ENCODE peak calls at places on chromosomes 7 and 10, in seven cellular contexts. Y is NB4, A is brain microvascular endothelial cell, F is endodermal cell, Z is left ventricle myocardium inferior, D is colonic mucosa, W is cardiac muscle cell. J is an unnamed sample.

GRCh38 chr7:143978585-143978984 is 21.5 kb upstream of the OR6B1 start:
- DNase-seq in Y (no peak), A (no peak), F (no peak), Z (no peak), D (no peak), W (no peak), J (no peak)

GRCh38 chr10:70744617-70745138 is 40.5 kb downstream of the TBATA start:
- DNase-seq in Y (no peak), A (no peak), F (no peak), Z (no peak), D (no peak), W (no peak), J (no peak)

GRCh38 chr10:23864631-23865147 is 344.2 kb upstream of the KIAA1217 start:
- DNase-seq in Y (no peak), A (no peak), F (no peak), Z (no peak), D (no peak), W (no peak), J (no peak)

GRCh38 chr7:135117096-135117495 is 30.8 kb upstream of the TMEM140 start:
- DNase-seq in Y (no peak), A (no peak), F (no peak), Z (no peak), D (no peak), W (no peak), J (no peak)

GRCh38 chr10:4127518-4128315 is 342.7 kb upstream of the KLF6 start:
- DNase-seq in Y (peak; percentile 79), A (no peak), F (no peak), Z (no peak), D (peak; percentile 62), W (no peak), J (no peak)

GRCh38 chr7:132117181-132117580 is 459.1 kb downstream of the PLXNA4 start:
- DNase-seq in Y (no peak), A (peak; percentile 40), F (no peak), Z (no peak), D (no peak), W (no peak), J (peak; percentile 10)

GRCh38 chr7:82029236-82029635 is 259.4 kb upstream of the HGF start:
- DNase-seq in Y (no peak), A (no peak), F (no peak), Z (no peak), D (no peak), W (no peak), J (no peak)

GRCh38 chr10:124526621-124527267 is 65.1 kb downstream of the LHPP start:
- DNase-seq in Y (no peak), A (no peak), F (no peak), Z (no peak), D (no peak), W (no peak), J (no peak)

GRCh38 chr7:135661311-135662122 is 797 bp upstream of the STMP1 start:
- DNase-seq in Y (peak; percentile 54), A (no peak), F (no peak), Z (no peak), D (no peak), W (no peak), J (no peak)

GRCh38 chr7:77368974-77369373 is 47.2 kb downstream of the GSAP start:
- DNase-seq in Y (peak; percentile 57), A (peak; percentile 9), F (no peak), Z (no peak), D (no peak), W (peak; percentile 10), J (no peak)

GRCh38 chr10:35640474-35640873 is 1.6 kb downstream of the FZD8 start:
- DNase-seq in Y (no peak), A (peak; percentile 43), F (peak; percentile 87), Z (peak; percentile 69), D (peak; percentile 70), W (peak; percentile 87), J (peak; percentile 81)

GRCh38 chr7:157482011-157482410 is 145.2 kb downstream of the DNAJB6 start:
- DNase-seq in Y (no peak), A (no peak), F (peak; percentile 13), Z (no peak), D (no peak), W (no peak), J (no peak)
- H3K4me3 ChIP-seq in Y (no peak overlapping the region), A (no peak overlapping the region), F (peak overlapping the region; percentile 61), Z (no peak overlapping the region), D (no peak overlapping the region), W (no peak overlapping the region), J (no peak overlapping the region)

GRCh38 chr7:137091396-137091795 is 222.9 kb downstream of the CHRM2 start:
- DNase-seq in Y (peak; percentile 17), A (peak; percentile 20), F (peak; percentile 79), Z (no peak), D (no peak), W (peak; percentile 82), J (peak; percentile 27)
- TF ChIP-seq CTCF in Y (no peak), A (peak; percentile 77), F (peak; percentile 81), Z (peak; percentile 47), D (no peak), W (peak; percentile 46), J (no peak)

DNA sequence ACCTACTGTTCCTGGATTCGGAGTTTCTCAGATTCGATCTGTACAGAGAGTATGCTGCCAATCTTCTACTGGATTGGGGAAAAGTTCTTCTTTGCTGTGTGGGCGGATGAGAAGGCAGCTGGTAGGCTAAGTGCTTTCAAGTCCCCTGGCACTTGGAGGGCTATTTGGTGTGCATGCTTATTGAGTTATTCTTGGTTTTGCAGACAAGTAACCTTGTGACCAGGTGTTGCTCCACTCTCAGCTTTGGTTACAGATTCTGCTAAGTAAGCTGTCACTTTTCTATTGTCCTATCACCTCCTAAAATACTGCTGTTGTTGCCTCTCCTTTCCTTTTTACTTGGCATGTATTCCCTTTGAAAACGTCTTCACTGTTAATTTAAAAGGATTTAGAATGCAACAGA is 1375.1 kb upstream of the LRRTM3 start:
- DNase-seq in Y (no peak), A (no peak), F (no peak), Z (no peak), D (no peak), W (no peak), J (no peak)
- H3K4me3 ChIP-seq in Y (no peak overlapping the region), A (no peak overlapping the region), F (no peak overlapping the region), Z (no peak overlapping the region), D (no peak overlapping the region), W (no peak overlapping the region), J (no peak overlapping the region)

DNA sequence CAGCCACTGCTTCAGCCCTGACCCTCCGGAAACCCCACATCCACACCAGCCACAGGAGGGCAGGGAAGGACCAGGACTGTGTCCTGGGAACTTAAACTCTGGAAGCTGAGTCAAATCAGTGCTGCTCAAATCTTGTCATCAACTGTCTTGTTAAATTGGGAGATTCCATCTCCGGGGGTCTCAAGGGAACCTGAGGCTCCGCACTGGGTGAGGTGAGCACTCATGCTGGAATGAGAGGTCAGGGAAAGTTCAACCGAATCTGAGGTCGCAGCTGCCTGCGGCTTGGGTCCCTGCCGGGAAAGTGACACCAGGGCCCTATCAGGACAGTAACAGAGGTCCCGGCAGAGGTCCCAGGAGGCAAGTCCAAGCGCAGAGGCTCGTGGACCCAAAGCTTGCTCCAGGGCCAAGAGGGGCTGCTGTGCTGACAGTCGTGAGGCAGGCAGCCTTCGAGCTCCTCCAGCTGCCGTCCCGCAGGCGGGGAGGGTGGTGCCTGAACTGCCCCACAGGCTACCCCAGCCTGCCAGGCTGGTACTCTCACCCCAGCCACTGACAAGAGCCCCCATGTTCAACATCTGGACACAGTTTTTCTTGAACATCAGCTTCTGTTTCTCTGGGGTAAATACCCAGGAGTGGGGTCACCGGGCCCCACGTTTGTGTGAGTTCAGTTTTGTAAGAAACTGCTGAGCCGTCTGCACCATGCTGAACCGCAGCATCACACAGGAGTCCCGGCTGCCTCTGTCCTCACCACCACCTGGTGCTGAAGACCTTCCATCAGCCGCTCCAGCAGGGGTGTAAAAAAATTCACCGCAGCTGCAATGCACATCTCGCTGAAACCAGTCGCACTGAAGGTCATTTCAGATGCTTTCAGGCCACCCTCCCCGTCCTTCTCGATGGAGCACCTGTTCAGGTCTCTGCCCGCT is 101.0 kb downstream of the DIP2C start:
- DNase-seq in Y (no peak), A (peak; percentile 63), F (no peak), Z (peak; percentile 63), D (no peak), W (no peak), J (peak; percentile 52)
- TF ChIP-seq CTCF in Y (no peak), A (peak; percentile 65), F (peak; percentile 23), Z (peak; percentile 47), D (no peak), W (peak; percentile 48), J (peak; percentile 26)

J was measured in foreskin fibroblast.